ENCODE peak calls at places on chromosomes 6 and 20, in ten cellular contexts. J is esophagus muscularis mucosa, P is fibroblast of pulmonary artery, G is Caco-2, E is cardiac fibroblast, K is upper lobe of right lung, I is transverse colon, R is fibroblast of lung, A is PC-3, Z is stomach. V is an unnamed sample.

GRCh38 chr6:158837684-158838625 is 18.8 kb upstream of the EZR start:
- DNase-seq in J (no peak), P (peak), G (peak), E (peak), K (no peak), I (no peak), R (peak), A (no peak), Z (no peak), V (peak)

GRCh38 chr6:133583907-133584306 is 305.0 kb upstream of the TCF21 start:
- DNase-seq in J (no peak), P (no peak), G (no peak), E (no peak), K (no peak), I (no peak), R (no peak), A (no peak), Z (no peak), V (no peak)

GRCh38 chr6:102229271-102229670 is 835.8 kb downstream of the GRIK2 start:
- DNase-seq in J (no peak), P (no peak), G (no peak), E (no peak), K (no peak), I (no peak), R (no peak), A (no peak), Z (no peak), V (no peak)

GRCh38 chr6:113600556-113601339 is 256.4 kb upstream of the MARCKS start:
- DNase-seq in J (no peak), P (no peak), G (no peak), E (no peak), K (no peak), I (no peak), R (no peak), A (no peak), Z (no peak), V (no peak)

GRCh38 chr6:89590133-89590532 is 48.4 kb downstream of the LYRM2 start:
- DNase-seq in J (no peak), P (no peak), G (no peak), E (no peak), K (no peak), I (no peak), R (no peak), A (no peak), Z (no peak), V (no peak)

GRCh38 chr20:6765469-6766058 is 1.9 kb upstream of the BMP2 start:
- DNase-seq in J (no peak), P (peak), G (no peak), E (peak), K (no peak), I (no peak), R (peak), A (peak), Z (no peak), V (peak)

GRCh38 chr6:36622901-36623546 is 28.9 kb downstream of the SRSF3 start:
- DNase-seq in J (no peak), P (no peak), G (no peak), E (no peak), K (peak), I (no peak), R (no peak), A (no peak), Z (no peak), V (no peak)

GRCh38 chr6:33789550-33789895 is 593 bp upstream of the LEMD2 start:
- DNase-seq in J (no peak), P (no peak), G (no peak), E (no peak), K (peak), I (no peak), R (no peak), A (no peak), Z (no peak), V (no peak)

GRCh38 chr6:54193560-54193959 is 82.3 kb downstream of the MLIP start:
- DNase-seq in J (no peak), P (no peak), G (no peak), E (no peak), K (no peak), I (no peak), R (no peak), A (no peak), Z (no peak), V (no peak)

GRCh38 chr6:99151634-99152344 is 197.7 kb downstream of the FAXC start:
- DNase-seq in J (peak), P (peak), G (peak), E (peak), K (peak), I (peak), R (no peak), A (peak), Z (peak), V (peak)
- TF ChIP-seq CTCF in J (peak), P (peak), G (peak), E (peak), K (peak), I (peak), R (peak), A (peak), Z (peak), V (peak)

GRCh38 chr20:17958326-17959256 is 10.0 kb downstream of the SNX5 start:
- DNase-seq in J (no peak), P (no peak), G (peak), E (peak), K (no peak), I (no peak), R (peak), A (peak), Z (no peak), V (peak)
- H3K4me3 ChIP-seq in J (no peak), P (no peak), G (no peak), E (no peak), K (no peak), I (no peak), R (no peak), A (no peak), Z (no peak), V (no peak)

DNA sequence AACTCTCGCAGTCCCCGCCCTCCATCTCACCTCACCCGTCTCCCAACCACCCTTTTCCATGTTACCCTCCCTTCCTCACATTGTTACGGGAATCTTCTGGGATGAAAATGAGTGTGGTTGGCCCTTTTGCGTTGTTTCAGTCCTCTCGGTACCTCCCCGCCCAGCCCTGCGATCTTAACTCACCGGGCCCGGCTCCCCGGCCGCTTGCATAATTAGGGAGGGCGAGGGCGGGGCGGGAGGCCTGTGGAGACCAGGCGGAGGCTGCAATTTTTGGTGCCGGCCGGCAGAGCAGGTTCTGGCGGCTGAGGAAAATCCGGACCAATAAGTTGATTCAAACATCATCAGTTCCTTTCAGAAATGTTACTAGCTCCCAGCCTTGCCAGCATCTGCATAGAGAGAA is 25.2 kb downstream of the TFAP2B start:
- DNase-seq in J (no peak), P (no peak), G (no peak), E (no peak), K (no peak), I (no peak), R (no peak), A (peak), Z (no peak), V (no peak)
- TF ChIP-seq CTCF in J (no peak), P (no peak), G (no peak), E (no peak), K (no peak), I (no peak), R (no peak), A (no peak), Z (no peak), V (no peak)

GRCh38 chr6:46635462-46635861 is 17.2 kb downstream of the CYP39A1 start:
- DNase-seq in J (no peak), P (no peak), G (no peak), E (no peak), K (no peak), I (no peak), R (no peak), A (no peak), Z (no peak), V (no peak)
- H3K4me3 ChIP-seq in J (no peak), P (no peak), G (no peak), E (no peak), K (no peak), I (no peak), R (no peak), A (no peak), Z (no peak), V (no peak)

DNA sequence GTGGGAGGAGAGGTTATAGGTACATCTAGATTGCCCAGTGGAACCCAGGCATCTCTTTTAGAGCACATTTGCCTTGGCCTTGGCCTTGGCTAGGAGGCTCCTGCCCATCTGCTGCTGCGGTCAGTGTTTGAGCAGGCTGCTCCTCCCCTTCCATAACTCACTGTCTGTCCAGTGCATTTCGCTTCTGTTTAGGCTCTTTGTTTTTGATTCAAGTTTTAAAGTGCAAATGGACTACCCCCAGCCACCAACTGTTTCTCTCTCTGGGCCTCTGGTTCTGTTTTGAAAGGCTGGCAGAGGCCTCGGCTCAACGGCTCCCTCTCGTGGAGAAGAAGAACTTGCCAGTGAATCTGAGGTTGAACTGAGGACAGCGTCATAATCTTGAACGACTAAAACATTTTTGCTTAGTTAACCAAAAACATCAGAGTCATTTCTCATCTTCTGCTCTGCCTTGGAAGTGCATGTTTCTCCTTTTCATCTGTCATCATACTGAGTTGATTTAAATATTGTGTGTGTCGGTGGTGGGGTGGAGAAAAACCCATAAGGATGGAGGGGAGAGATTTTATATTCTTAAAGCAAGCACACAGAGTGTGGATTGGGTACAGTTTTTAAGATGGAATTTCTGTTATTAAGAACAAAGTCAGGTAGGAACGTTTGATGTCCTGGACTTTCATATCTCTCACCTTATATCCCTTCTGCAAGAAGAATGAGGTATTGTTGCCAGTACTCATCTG is 171.4 kb downstream of the DTNBP1 start:
- DNase-seq in J (peak), P (peak), G (no peak), E (peak), K (no peak), I (peak), R (peak), A (peak), Z (peak), V (peak)
- TF ChIP-seq CTCF in J (peak), P (no peak), G (peak), E (peak), K (peak), I (peak), R (peak), A (peak), Z (peak), V (peak)

GRCh38 chr20:845226-845868 is 11.8 kb downstream of the FAM110A start:
- DNase-seq in J (no peak), P (no peak), G (no peak), E (no peak), K (peak), I (no peak), R (no peak), A (no peak), Z (no peak), V (no peak)
- H3K4me3 ChIP-seq in J (peak), P (no peak), G (no peak), E (no peak), K (peak), I (peak), R (no peak), A (no peak), Z (peak), V (no peak)

GRCh38 chr20:11581271-11581670 is 336.4 kb upstream of the BTBD3 start:
- DNase-seq in J (no peak), P (peak), G (peak), E (peak), K (no peak), I (no peak), R (no peak), A (peak), Z (no peak), V (peak)

GRCh38 chr20:11582073-11582472 is 335.6 kb upstream of the BTBD3 start:
- DNase-seq in J (no peak), P (peak), G (no peak), E (peak), K (no peak), I (no peak), R (no peak), A (no peak), Z (no peak), V (peak)

GRCh38 chr20:11588875-11589274 is 328.8 kb upstream of the BTBD3 start:
- DNase-seq in J (no peak), P (no peak), G (no peak), E (no peak), K (no peak), I (no peak), R (no peak), A (no peak), Z (no peak), V (no peak)

DNA sequence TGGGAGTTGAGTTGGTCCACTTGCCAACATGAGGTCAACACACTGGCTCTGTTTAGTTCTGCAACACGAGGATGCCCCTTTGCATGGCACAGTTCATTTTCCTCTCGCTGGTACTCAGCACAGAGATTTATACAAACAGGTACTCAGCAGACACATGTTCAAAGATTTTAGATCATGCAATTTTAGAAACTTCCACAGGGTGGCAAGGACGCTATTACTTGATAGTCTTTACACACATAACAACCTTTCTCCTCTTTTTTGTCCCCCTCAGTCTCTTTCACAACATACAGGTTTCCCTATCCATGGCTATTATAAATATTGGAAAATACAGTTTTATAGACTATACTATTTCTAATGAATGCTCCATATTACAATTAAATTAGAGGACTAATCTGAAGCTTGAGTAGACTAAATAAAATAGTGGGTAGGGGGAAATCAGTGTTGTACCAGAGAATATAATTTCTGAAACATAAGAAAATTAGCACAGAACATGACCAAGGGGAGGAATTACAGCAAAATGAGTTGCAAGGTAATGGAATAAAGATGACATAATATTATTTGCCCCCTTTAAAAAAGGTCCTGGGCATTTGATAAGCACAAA is 331.8 kb upstream of the BTBD3 start:
- DNase-seq in J (no peak), P (peak), G (no peak), E (peak), K (no peak), I (no peak), R (peak), A (peak), Z (no peak), V (peak)
- TF ChIP-seq CTCF in J (peak), P (peak), G (peak), E (peak), K (peak), I (no peak), R (peak), A (peak), Z (no peak), V (peak)